ENCODE peak calls at places on chromosome 4, in four cellular contexts. Z is K562, S is GM12878, E is HepG2. F is an unnamed sample.

GRCh38 chr4:134027931-134028330 is 173.7 kb downstream of the PABPC4L start:
- DNase-seq in Z (no peak), S (no peak), E (no peak), F (no peak)

GRCh38 chr4:4327652-4328121 is 37.6 kb downstream of the ZBTB49 start:
- DNase-seq in Z (peak; percentile 82), S (no peak), E (peak; percentile 62), F (peak; percentile 85)

GRCh38 chr4:3188118-3188517 is 60.8 kb upstream of the MSANTD1 start:
- DNase-seq in Z (no peak), S (no peak), E (no peak), F (no peak)

GRCh38 chr4:110124721-110125120 is 73.7 kb downstream of the ELOVL6 start:
- DNase-seq in Z (no peak), S (peak; percentile 40), E (no peak), F (no peak)

GRCh38 chr4:124144302-124144701 is 568.2 kb downstream of the ANKRD50 start:
- DNase-seq in Z (no peak), S (no peak), E (no peak), F (no peak)

GRCh38 chr4:42123071-42123644 is 29.3 kb downstream of the BEND4 start:
- DNase-seq in Z (no peak), S (no peak), E (no peak), F (no peak)

GRCh38 chr4:48290146-48290772 is 20.6 kb upstream of the TEC start:
- DNase-seq in Z (peak; percentile 68), S (no peak), E (peak; percentile 19), F (peak; percentile 39)

GRCh38 chr4:77818667-77819408 is at the start of gene CNOT6L:
- DNase-seq in Z (peak; percentile 61), S (no peak), E (no peak), F (peak; percentile 63)

GRCh38 chr4:74716436-74716765 is 77.9 kb downstream of the BTC start:
- DNase-seq in Z (no peak), S (no peak), E (no peak), F (no peak)

GRCh38 chr4:6893449-6894085 is 16.1 kb upstream of the TBC1D14 start:
- DNase-seq in Z (peak; percentile 59), S (no peak), E (peak; percentile 99), F (no peak)

GRCh38 chr4:101400096-101400495 is 52.8 kb upstream of the PPP3CA start:
- DNase-seq in Z (no peak), S (no peak), E (no peak), F (no peak)

GRCh38 chr4:78518551-78518950 is 33.0 kb upstream of the ANXA3 start:
- DNase-seq in Z (no peak), S (no peak), E (no peak), F (no peak)

GRCh38 chr4:89558147-89558546 is 250.5 kb upstream of the GPRIN3 start:
- DNase-seq in Z (no peak), S (no peak), E (no peak), F (no peak)

GRCh38 chr4:128275351-128275750 is 12.3 kb downstream of the PGRMC2 start:
- DNase-seq in Z (no peak), S (no peak), E (no peak), F (no peak)

GRCh38 chr4:52983563-52984303 is 121.6 kb downstream of the RASL11B start:
- DNase-seq in Z (peak; percentile 59), S (no peak), E (peak; percentile 67), F (no peak)

GRCh38 chr4:71194454-71194853 is 144.4 kb upstream of the SLC4A4 start:
- DNase-seq in Z (no peak), S (no peak), E (no peak), F (no peak)

GRCh38 chr4:26330946-26331345 is 10.1 kb downstream of the RBPJ start:
- DNase-seq in Z (no peak), S (no peak), E (peak; percentile 21), F (no peak)

DNA sequence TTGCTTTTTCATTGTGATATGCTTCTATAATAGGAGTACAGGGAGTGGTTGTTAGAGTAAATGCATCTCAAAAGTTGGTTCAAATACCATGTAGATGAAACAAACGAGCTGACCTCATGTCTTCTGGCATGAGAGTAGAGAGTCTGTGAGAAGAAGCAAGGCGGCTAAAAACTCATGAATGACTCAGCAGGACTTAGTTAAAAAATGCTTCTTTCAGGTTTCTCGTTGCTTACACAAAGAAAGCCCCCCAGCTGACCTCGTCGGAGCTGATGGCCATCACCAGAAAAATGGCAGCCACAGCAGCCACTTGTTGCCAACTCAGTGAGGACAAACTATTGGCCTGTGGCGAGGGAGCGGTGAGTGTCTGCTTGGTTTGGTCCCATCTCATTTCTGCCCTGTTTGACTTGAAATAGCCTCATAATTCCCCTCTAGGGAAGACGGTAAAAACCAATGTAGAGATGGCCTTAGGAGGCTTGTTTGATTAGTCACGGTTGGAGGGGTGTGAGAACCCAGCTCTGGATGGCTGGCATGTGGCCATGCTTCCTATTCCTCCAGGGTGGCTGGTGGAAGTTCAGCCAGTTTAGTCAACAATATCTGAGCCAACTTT is 14.5 kb downstream of the AFP start:
- DNase-seq in Z (peak; percentile 29), S (no peak), E (no peak), F (peak; percentile 18)
- TF ChIP-seq NR2C2 in Z (no peak), S (no peak), E (no peak), F (no peak)

GRCh38 chr4:76361689-76362412 is 55.3 kb downstream of the STBD1 start:
- DNase-seq in Z (no peak), S (no peak), E (no peak), F (no peak)

GRCh38 chr4:76363556-76364290 is 57.2 kb downstream of the STBD1 start:
- DNase-seq in Z (no peak), S (no peak), E (no peak), F (no peak)

GRCh38 chr4:76365636-76366035 is 55.3 kb downstream of the CCDC158 start:
- DNase-seq in Z (no peak), S (no peak), E (no peak), F (no peak)

GRCh38 chr4:76364763-76365162 is 56.2 kb downstream of the CCDC158 start:
- DNase-seq in Z (peak; percentile 14), S (no peak), E (no peak), F (no peak)

GRCh38 chr4:76366737-76367136 is 54.2 kb downstream of the CCDC158 start:
- DNase-seq in Z (no peak), S (no peak), E (no peak), F (no peak)
- TF ChIP-seq TCF7 in Z (no peak), S (no peak), E (no peak), F (no peak)

GRCh38 chr4:140054861-140055260 is 99.1 kb downstream of the MAML3 start:
- DNase-seq in Z (no peak), S (no peak), E (no peak), F (no peak)

GRCh38 chr4:140053185-140053584 is 100.8 kb downstream of the MAML3 start:
- DNase-seq in Z (no peak), S (no peak), E (no peak), F (no peak)

GRCh38 chr4:140049924-140050681 is 103.9 kb downstream of the MAML3 start:
- DNase-seq in Z (peak; percentile 14), S (no peak), E (no peak), F (peak; percentile 61)

GRCh38 chr4:140049024-140049923 is 104.7 kb downstream of the MAML3 start:
- DNase-seq in Z (no peak), S (no peak), E (peak; percentile 2), F (peak; percentile 55)

DNA sequence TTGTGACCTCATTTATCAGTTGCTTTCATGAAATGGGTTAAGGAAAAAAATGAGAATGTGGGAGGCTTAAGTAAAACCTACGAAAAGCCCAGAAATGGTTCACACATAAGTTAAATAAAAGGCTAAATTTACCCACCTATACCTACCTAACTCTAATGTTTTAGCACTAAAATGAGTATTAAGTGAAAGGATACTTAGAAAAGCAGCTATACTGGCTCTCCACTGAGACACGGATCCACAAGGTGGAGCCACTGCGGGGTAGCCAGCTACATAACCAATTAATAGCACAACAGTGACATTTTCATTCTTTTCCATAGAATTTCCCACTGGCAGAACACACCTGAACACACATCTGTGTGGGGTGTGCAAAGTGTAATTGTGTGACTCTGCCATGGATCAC is 101.9 kb downstream of the MAML3 start:
- DNase-seq in Z (peak; percentile 24), S (no peak), E (peak; percentile 10), F (peak; percentile 22)
- TF ChIP-seq NR2C2 in Z (no peak), S (no peak), E (no peak), F (no peak)

GRCh38 chr4:687048-687974 is 1.6 kb downstream of the SLC49A3 start:
- DNase-seq in Z (peak; percentile 95), S (no peak), E (peak; percentile 90), F (no peak)
- TF ChIP-seq TCF7 in Z (no peak), S (no peak), E (no peak), F (no peak)

GRCh38 chr4:15690020-15690809 is 8.6 kb downstream of the FAM200B start:
- DNase-seq in Z (no peak), S (no peak), E (peak; percentile 61), F (no peak)
- TF ChIP-seq NR2C2 in Z (no peak), S (no peak), E (no peak), F (no peak)

GRCh38 chr4:55503164-55503563 is 43.5 kb downstream of the CLOCK start:
- DNase-seq in Z (peak; percentile 14), S (no peak), E (no peak), F (no peak)
- TF ChIP-seq TCF7 in Z (no peak), S (no peak), E (no peak), F (no peak)

GRCh38 chr4:169253087-169253675 is 17.6 kb downstream of the SH3RF1 start:
- DNase-seq in Z (no peak), S (no peak), E (no peak), F (no peak)
- TF ChIP-seq NR2C2 in Z (no peak), S (no peak), E (no peak), F (no peak)

F was measured in WTC11.